ENCODE peak calls at places on chromosome X, in five cellular contexts. One of them, this sample, is unnamed.

GRCh38 chrX:139882299-139882698 is 50.6 kb downstream of the ATP11C start:
- DNase-seq in mesenchymal stem cell: peak
- DNase-seq in H1: no peak
- DNase-seq in neuronal stem cell: no peak
- DNase-seq in trophoblast cell: no peak
- DNase-seq in this sample: no peak

GRCh38 chrX:117973175-117974075 is 143.2 kb downstream of the KLHL13 start:
- DNase-seq in mesenchymal stem cell: no peak
- DNase-seq in H1: no peak
- DNase-seq in neuronal stem cell: no peak
- DNase-seq in trophoblast cell: no peak
- DNase-seq in this sample: no peak

GRCh38 chrX:39261446-39262147 is 460.3 kb downstream of the MID1IP1 start:
- DNase-seq in mesenchymal stem cell: peak
- DNase-seq in H1: no peak
- DNase-seq in neuronal stem cell: peak
- DNase-seq in trophoblast cell: no peak
- DNase-seq in this sample: no peak

GRCh38 chrX:40622741-40623536 is at the start of gene MPC1L:
- DNase-seq in mesenchymal stem cell: no peak
- DNase-seq in H1: no peak
- DNase-seq in neuronal stem cell: no peak
- DNase-seq in trophoblast cell: no peak
- DNase-seq in this sample: peak

GRCh38 chrX:18549643-18550042 is 122.3 kb downstream of the RS1 start:
- DNase-seq in mesenchymal stem cell: no peak
- DNase-seq in H1: no peak
- DNase-seq in neuronal stem cell: no peak
- DNase-seq in trophoblast cell: peak
- DNase-seq in this sample: no peak

GRCh38 chrX:138128025-138128671 is 562.2 kb downstream of the ZIC3 start:
- DNase-seq in mesenchymal stem cell: peak
- DNase-seq in H1: peak
- DNase-seq in neuronal stem cell: peak
- DNase-seq in trophoblast cell: peak
- DNase-seq in this sample: peak

GRCh38 chrX:389021-389441 is 2.3 kb upstream of the PPP2R3B start:
- DNase-seq in mesenchymal stem cell: no peak
- DNase-seq in H1: no peak
- DNase-seq in neuronal stem cell: no peak
- DNase-seq in trophoblast cell: no peak
- DNase-seq in this sample: no peak

GRCh38 chrX:56763556-56764152 is 34.6 kb downstream of the NBDY start:
- DNase-seq in mesenchymal stem cell: no peak
- DNase-seq in H1: peak
- DNase-seq in neuronal stem cell: no peak
- DNase-seq in trophoblast cell: no peak
- DNase-seq in this sample: peak

GRCh38 chrX:10797493-10797892 is 177.1 kb upstream of the MID1 start:
- DNase-seq in mesenchymal stem cell: peak
- DNase-seq in H1: no peak
- DNase-seq in neuronal stem cell: no peak
- DNase-seq in trophoblast cell: no peak
- DNase-seq in this sample: no peak

GRCh38 chrX:130111220-130111934 is 1.1 kb upstream of the ELF4 start:
- DNase-seq in mesenchymal stem cell: peak
- DNase-seq in H1: peak
- DNase-seq in neuronal stem cell: no peak
- DNase-seq in trophoblast cell: no peak
- DNase-seq in this sample: no peak

GRCh38 chrX:136227948-136228584 is 23.1 kb downstream of the MAP7D3 start:
- DNase-seq in mesenchymal stem cell: no peak
- DNase-seq in H1: no peak
- DNase-seq in neuronal stem cell: no peak
- DNase-seq in trophoblast cell: no peak
- DNase-seq in this sample: no peak

GRCh38 chrX:11558972-11559371 is 106.7 kb downstream of the ARHGAP6 start:
- DNase-seq in mesenchymal stem cell: peak
- DNase-seq in H1: peak
- DNase-seq in neuronal stem cell: no peak
- DNase-seq in trophoblast cell: peak
- DNase-seq in this sample: peak

GRCh38 chrX:123173833-123174232 is 10.2 kb upstream of the GRIA3 start:
- DNase-seq in mesenchymal stem cell: no peak
- DNase-seq in H1: no peak
- DNase-seq in neuronal stem cell: no peak
- DNase-seq in trophoblast cell: no peak
- DNase-seq in this sample: no peak

DNA sequence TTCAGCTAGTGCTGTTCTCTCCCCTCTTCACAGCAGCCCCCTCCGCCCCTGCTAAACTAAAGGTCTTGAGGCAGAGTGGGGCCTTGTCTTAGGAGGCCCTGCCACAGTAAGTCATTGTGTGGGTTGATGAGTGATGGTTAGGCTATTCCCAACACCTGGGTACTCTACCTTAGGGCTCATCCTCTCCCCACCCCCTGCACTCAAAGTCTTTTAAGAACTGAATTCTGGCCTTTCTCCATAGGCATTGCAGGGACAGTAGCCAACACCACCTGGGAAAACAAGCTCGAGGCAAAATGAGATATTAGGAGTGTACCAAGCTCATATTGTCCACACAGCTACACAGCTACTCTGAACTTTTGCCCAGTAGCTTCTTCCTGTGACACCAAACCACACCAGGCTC is 42.5 kb downstream of the RAB40AL start:
- DNase-seq in mesenchymal stem cell: no peak
- DNase-seq in H1: no peak
- DNase-seq in neuronal stem cell: no peak
- DNase-seq in trophoblast cell: no peak
- DNase-seq in this sample: no peak
- H2BK12ac ChIP-seq in mesenchymal stem cell: no peak
- H2BK12ac ChIP-seq in H1: no peak
- H2BK12ac ChIP-seq in neuronal stem cell: no peak
- H2BK12ac ChIP-seq in trophoblast cell: no peak
- H2BK12ac ChIP-seq in this sample: no peak

GRCh38 chrX:125291124-125291523 is 28.5 kb upstream of the TEX13C start:
- DNase-seq in mesenchymal stem cell: no peak
- DNase-seq in H1: no peak
- DNase-seq in neuronal stem cell: no peak
- DNase-seq in trophoblast cell: no peak
- DNase-seq in this sample: no peak
- H2BK12ac ChIP-seq in mesenchymal stem cell: no peak
- H2BK12ac ChIP-seq in H1: no peak
- H2BK12ac ChIP-seq in neuronal stem cell: no peak
- H2BK12ac ChIP-seq in trophoblast cell: no peak
- H2BK12ac ChIP-seq in this sample: no peak

GRCh38 chrX:37967714-37968113 is 38.6 kb upstream of the SYTL5 start:
- DNase-seq in mesenchymal stem cell: no peak
- DNase-seq in H1: no peak
- DNase-seq in neuronal stem cell: no peak
- DNase-seq in trophoblast cell: no peak
- DNase-seq in this sample: no peak
- H2BK12ac ChIP-seq in mesenchymal stem cell: no peak
- H2BK12ac ChIP-seq in H1: no peak
- H2BK12ac ChIP-seq in neuronal stem cell: no peak
- H2BK12ac ChIP-seq in trophoblast cell: no peak
- H2BK12ac ChIP-seq in this sample: no peak

DNA sequence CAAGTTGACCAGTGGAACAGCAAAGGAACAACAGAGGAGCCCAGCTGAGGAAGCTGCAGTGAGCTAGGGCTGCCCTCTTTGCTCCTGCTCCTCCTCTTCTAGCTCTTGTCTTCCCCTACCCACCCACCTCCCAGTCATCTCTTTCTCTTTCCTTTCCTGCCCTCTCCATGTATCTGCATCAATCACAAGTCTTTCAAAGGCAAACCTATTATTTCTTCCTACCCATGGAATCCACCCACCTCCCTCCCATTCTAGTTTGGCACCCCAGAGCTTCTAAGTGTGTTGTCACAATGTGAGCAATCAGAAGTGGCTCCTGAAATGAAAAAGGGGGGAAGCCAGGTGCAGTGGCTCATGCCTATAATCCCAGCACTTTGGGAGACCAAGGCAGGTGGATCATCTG is 69.3 kb downstream of the TSC22D3 start:
- DNase-seq in mesenchymal stem cell: no peak
- DNase-seq in H1: no peak
- DNase-seq in neuronal stem cell: no peak
- DNase-seq in trophoblast cell: no peak
- DNase-seq in this sample: no peak
- H2BK12ac ChIP-seq in mesenchymal stem cell: no peak
- H2BK12ac ChIP-seq in H1: no peak
- H2BK12ac ChIP-seq in neuronal stem cell: no peak
- H2BK12ac ChIP-seq in trophoblast cell: no peak
- H2BK12ac ChIP-seq in this sample: no peak

This sample was measured in H9.